ENCODE peak calls at places on chromosomes 1 and 21, in four cellular contexts. One of them, this sample, is unnamed.

GRCh38 chr1:24769656-24770651 is 24.7 kb downstream of the CLIC4 start:
- DNase-seq in suprapubic skin: no peak
- DNase-seq in testis: no peak
- DNase-seq in lower leg skin: no peak
- DNase-seq in this sample: no peak

GRCh38 chr1:64403331-64403730 is 66.6 kb upstream of the CACHD1 start:
- DNase-seq in suprapubic skin: no peak
- DNase-seq in testis: no peak
- DNase-seq in lower leg skin: no peak
- DNase-seq in this sample: no peak

GRCh38 chr1:51313961-51314777 is 16.2 kb downstream of the TTC39A start:
- DNase-seq in suprapubic skin: no peak
- DNase-seq in testis: no peak
- DNase-seq in lower leg skin: no peak
- DNase-seq in this sample: no peak

GRCh38 chr1:20729155-20729931 is 3.2 kb downstream of the SH2D5 start:
- DNase-seq in suprapubic skin: no peak
- DNase-seq in testis: peak; percentile 12
- DNase-seq in lower leg skin: no peak
- DNase-seq in this sample: no peak

GRCh38 chr21:36699026-36699545 is at the start of gene SIM2:
- DNase-seq in suprapubic skin: no peak
- DNase-seq in testis: no peak
- DNase-seq in lower leg skin: no peak
- DNase-seq in this sample: no peak

GRCh38 chr1:236020359-236021000 is 44.4 kb downstream of the NID1 start:
- DNase-seq in suprapubic skin: no peak
- DNase-seq in testis: no peak
- DNase-seq in lower leg skin: peak; percentile 43
- DNase-seq in this sample: no peak

GRCh38 chr1:163298340-163298739 is 23.4 kb upstream of the NUF2 start:
- DNase-seq in suprapubic skin: no peak
- DNase-seq in testis: no peak
- DNase-seq in lower leg skin: no peak
- DNase-seq in this sample: no peak

GRCh38 chr1:4005431-4005830 is 105.4 kb upstream of the C1orf174 start:
- DNase-seq in suprapubic skin: no peak
- DNase-seq in testis: no peak
- DNase-seq in lower leg skin: no peak
- DNase-seq in this sample: no peak

GRCh38 chr1:3903141-3904005 is 3.3 kb upstream of the C1orf174 start:
- DNase-seq in suprapubic skin: peak; percentile 59
- DNase-seq in testis: no peak
- DNase-seq in lower leg skin: no peak
- DNase-seq in this sample: no peak

GRCh38 chr1:18890704-18891103 is 11.7 kb downstream of the ALDH4A1 start:
- DNase-seq in suprapubic skin: no peak
- DNase-seq in testis: no peak
- DNase-seq in lower leg skin: no peak
- DNase-seq in this sample: no peak

GRCh38 chr1:202105571-202106339 is 17.0 kb upstream of the GPR37L1 start:
- DNase-seq in suprapubic skin: no peak
- DNase-seq in testis: peak; percentile 43
- DNase-seq in lower leg skin: no peak
- DNase-seq in this sample: peak; percentile 94

GRCh38 chr1:91693542-91693941 is 192.4 kb downstream of the TGFBR3 start:
- DNase-seq in suprapubic skin: no peak
- DNase-seq in testis: peak; percentile 50
- DNase-seq in lower leg skin: no peak
- DNase-seq in this sample: no peak

GRCh38 chr1:54980528-54981241 is at the start of gene TMEM61:
- DNase-seq in suprapubic skin: no peak
- DNase-seq in testis: no peak
- DNase-seq in lower leg skin: no peak
- DNase-seq in this sample: no peak
- TF ChIP-seq POLR2A in suprapubic skin: no peak
- TF ChIP-seq POLR2A in testis: no peak
- TF ChIP-seq POLR2A in lower leg skin: no peak
- TF ChIP-seq POLR2A in this sample: no peak

GRCh38 chr1:207826557-207827487 is 75.0 kb downstream of the CD46 start:
- DNase-seq in suprapubic skin: no peak
- DNase-seq in testis: peak; percentile 69
- DNase-seq in lower leg skin: no peak
- DNase-seq in this sample: peak; percentile 34
- TF ChIP-seq POLR2A in suprapubic skin: no peak
- TF ChIP-seq POLR2A in testis: no peak
- TF ChIP-seq POLR2A in lower leg skin: no peak
- TF ChIP-seq POLR2A in this sample: no peak

DNA sequence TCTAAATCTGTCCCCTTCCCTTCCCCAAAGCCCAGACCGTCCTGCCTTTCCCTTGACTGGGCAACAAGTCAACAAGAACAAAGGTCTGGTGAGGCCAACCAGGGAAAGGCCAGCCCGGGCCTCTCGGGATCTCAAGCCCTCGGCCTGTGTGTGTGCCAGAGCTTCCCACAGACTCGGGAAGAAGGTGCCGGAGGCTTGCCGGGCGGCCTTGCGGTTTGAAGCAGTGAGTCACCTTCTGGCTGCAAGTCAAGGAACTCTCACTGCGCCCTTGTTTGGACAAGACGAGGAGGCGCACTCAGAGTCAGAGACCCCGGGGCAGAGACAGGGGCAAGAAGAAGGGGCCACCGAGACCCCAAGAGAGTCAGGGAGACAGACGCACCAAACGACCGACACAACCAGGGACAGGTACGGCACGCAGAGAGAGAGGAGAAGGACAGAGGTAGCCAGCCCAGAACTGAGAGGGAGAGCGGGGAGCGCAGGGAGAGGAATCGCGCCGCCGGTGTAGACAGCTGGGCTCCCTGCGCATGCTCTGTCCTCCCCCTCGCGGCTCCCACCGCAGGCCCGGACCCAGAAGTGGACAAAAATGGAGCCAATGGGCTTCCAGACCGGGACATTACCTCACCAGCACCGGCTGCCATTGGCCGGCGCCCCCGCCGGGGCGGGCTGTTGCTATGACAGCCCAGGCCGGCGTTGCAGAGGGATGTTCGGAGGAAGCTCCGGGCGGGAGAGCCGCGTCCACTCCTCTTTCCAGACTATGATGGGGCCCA is 66.6 kb upstream of the LAPTM5 start:
- DNase-seq in suprapubic skin: peak; percentile 95
- DNase-seq in testis: peak; percentile 96
- DNase-seq in lower leg skin: peak; percentile 87
- DNase-seq in this sample: peak; percentile 92
- TF ChIP-seq POLR2A in suprapubic skin: peak; percentile 70
- TF ChIP-seq POLR2A in testis: no peak
- TF ChIP-seq POLR2A in lower leg skin: no peak
- TF ChIP-seq POLR2A in this sample: peak; percentile 74

DNA sequence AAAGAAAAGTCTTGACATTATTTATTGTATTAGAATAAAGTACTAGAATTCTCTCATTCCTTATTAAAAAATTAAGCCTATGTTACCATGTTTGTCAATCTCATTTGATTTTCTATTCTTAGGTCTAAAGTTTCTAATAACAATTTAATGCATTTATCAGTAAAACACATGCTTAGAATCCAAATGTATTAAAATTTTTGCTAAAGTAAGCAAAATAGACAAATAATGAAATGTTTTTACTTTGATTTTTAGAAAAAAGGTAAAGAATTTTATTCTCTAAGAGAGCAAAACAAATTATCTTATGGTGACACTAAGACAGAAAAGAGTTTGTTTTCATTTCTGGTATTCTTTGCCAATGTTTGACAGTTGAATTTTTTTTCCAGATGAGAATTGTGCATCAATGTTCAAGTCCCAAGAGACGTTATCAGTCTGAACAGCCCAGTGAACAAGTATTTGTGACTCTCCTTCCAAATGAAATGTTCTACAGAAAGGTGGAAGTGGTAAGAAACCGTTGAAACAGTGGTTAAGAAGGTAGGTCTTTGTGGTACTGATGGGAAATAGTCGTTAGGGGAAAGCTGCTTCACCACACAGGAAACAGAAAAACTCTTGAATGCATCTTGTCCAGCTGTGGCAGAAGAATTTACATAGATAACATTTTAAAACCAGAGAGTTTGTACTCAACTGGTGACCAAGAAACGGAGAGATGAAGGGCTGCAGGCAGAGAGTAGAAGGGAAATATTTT is 402.5 kb downstream of the PTPRC start:
- DNase-seq in suprapubic skin: no peak
- DNase-seq in testis: no peak
- DNase-seq in lower leg skin: no peak
- DNase-seq in this sample: peak; percentile 7
- TF ChIP-seq POLR2A in suprapubic skin: no peak
- TF ChIP-seq POLR2A in testis: no peak
- TF ChIP-seq POLR2A in lower leg skin: no peak
- TF ChIP-seq POLR2A in this sample: peak; percentile 21

DNA sequence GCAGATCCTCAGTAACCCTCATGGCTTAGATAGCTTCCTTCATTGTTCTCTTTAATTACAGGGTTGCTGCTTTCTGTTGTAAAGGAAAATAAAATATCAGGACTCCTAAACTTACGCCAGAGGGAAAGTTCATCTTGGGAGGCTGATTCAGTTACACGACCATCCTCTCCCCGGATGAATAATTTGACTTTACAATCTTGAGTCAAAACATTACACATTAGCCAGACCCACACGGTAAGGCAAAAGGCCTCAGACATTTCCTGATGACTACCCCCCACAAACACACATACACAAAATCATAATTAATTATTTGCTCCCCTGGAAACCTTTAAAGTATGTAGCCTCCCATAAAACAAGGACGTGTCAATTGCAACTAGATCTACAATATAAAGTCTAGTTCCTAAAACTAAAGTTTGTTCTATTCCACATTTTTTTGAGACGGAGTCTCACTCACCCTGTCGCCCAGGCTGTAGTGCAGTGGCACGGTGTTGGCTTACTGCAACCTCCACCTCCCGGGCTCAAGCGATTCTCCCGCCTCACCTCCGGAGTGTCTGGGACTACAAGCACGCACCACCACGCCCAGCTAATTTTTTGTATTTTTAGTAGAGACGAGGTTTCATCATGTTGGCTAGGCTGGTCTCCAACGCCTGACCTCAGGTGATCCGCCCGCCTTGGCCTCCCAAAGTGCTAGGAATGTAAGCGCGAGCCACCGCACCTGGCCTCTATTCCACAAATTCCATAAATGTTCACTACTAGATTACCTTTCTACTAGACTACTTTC is 830 bp upstream of the PRDX1 start:
- DNase-seq in suprapubic skin: no peak
- DNase-seq in testis: no peak
- DNase-seq in lower leg skin: no peak
- DNase-seq in this sample: no peak
- TF ChIP-seq POLR2A in suprapubic skin: no peak
- TF ChIP-seq POLR2A in testis: no peak
- TF ChIP-seq POLR2A in lower leg skin: no peak
- TF ChIP-seq POLR2A in this sample: no peak

DNA sequence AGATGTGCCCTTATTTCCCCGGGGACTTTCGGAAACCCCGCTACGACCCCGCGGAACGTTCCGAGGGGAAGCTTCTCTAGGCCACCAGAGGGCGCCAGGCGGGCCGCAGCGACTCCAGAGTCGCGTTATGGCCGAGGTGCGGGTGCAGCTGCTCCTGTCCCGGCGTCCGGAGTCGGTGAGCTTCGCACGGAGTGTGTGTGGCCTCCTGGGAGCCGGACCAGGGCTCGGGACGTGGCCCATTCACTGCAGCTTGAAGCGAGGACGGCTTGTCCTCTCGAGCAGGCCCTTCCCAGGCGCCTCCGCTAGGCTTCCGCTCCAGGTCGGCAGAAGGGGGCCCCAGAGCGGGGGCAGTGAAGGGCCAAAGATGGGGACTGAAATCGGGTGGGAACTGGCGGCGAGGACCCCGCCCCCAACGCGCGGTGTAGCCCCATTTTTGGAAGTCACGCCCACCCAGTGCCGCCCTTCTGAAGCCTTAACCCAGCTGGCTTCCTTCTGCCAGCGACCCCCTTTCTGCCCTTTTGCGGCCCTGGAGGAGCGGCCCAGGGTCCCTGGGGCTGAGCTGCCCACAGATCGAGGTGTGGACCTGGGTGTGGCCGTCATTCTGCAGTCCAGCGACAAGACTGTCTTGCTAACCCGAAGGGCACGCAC is at the start of gene NUDT17:
- DNase-seq in suprapubic skin: peak; percentile 86
- DNase-seq in testis: peak; percentile 84
- DNase-seq in lower leg skin: peak; percentile 67
- DNase-seq in this sample: peak; percentile 86
- TF ChIP-seq POLR2A in suprapubic skin: no peak
- TF ChIP-seq POLR2A in testis: no peak
- TF ChIP-seq POLR2A in lower leg skin: no peak
- TF ChIP-seq POLR2A in this sample: peak; percentile 62

GRCh38 chr1:55039342-55040082 is at the start of gene PCSK9:
- DNase-seq in suprapubic skin: no peak
- DNase-seq in testis: peak; percentile 33
- DNase-seq in lower leg skin: no peak
- DNase-seq in this sample: peak; percentile 56

GRCh38 chr1:55040953-55041494 is 1.7 kb downstream of the PCSK9 start:
- DNase-seq in suprapubic skin: no peak
- DNase-seq in testis: no peak
- DNase-seq in lower leg skin: no peak
- DNase-seq in this sample: peak; percentile 12

GRCh38 chr1:55041613-55042012 is 2.3 kb downstream of the PCSK9 start:
- DNase-seq in suprapubic skin: no peak
- DNase-seq in testis: no peak
- DNase-seq in lower leg skin: no peak
- DNase-seq in this sample: no peak

GRCh38 chr1:55038974-55039341 is 390 bp upstream of the PCSK9 start:
- DNase-seq in suprapubic skin: no peak
- DNase-seq in testis: no peak
- DNase-seq in lower leg skin: no peak
- DNase-seq in this sample: no peak

GRCh38 chr1:55040083-55040952 is 970 bp downstream of the PCSK9 start:
- DNase-seq in suprapubic skin: no peak
- DNase-seq in testis: no peak
- DNase-seq in lower leg skin: no peak
- DNase-seq in this sample: no peak
- TF ChIP-seq POLR2A in suprapubic skin: no peak
- TF ChIP-seq POLR2A in testis: no peak
- TF ChIP-seq POLR2A in lower leg skin: no peak
- TF ChIP-seq POLR2A in this sample: no peak